ENCODE peak calls at places on chromosomes 7 and 10, in six cellular contexts. One of them, this sample, is unnamed.

GRCh38 chr7:141588912-141589311 is 37.7 kb downstream of the AGK start:
- DNase-seq in tibial artery: no peak
- DNase-seq in adrenal gland: no peak
- DNase-seq in A549: no peak
- DNase-seq in heart left ventricle: no peak
- DNase-seq in heart right ventricle: no peak
- DNase-seq in this sample: no peak

GRCh38 chr10:24465899-24466615 is 257.1 kb downstream of the KIAA1217 start:
- DNase-seq in tibial artery: no peak
- DNase-seq in heart right ventricle: no peak
- DNase-seq in adrenal gland: peak; percentile 78
- DNase-seq in A549: peak; percentile 89
- DNase-seq in heart left ventricle: no peak
- DNase-seq in this sample: peak; percentile 79

GRCh38 chr10:19628767-19629443 is 187.3 kb upstream of the PLXDC2 start:
- DNase-seq in adrenal gland: no peak
- DNase-seq in heart right ventricle: no peak
- DNase-seq in tibial artery: no peak
- DNase-seq in heart left ventricle: no peak
- DNase-seq in A549: no peak
- DNase-seq in this sample: no peak

GRCh38 chr7:128357366-128357662 is 4.2 kb downstream of the PRRT4 start:
- DNase-seq in tibial artery: no peak
- DNase-seq in heart left ventricle: peak; percentile 48
- DNase-seq in adrenal gland: no peak
- DNase-seq in A549: no peak
- DNase-seq in heart right ventricle: no peak
- DNase-seq in this sample: no peak

GRCh38 chr10:25831138-25831537 is 102.9 kb upstream of the MYO3A start:
- DNase-seq in tibial artery: no peak
- DNase-seq in A549: no peak
- DNase-seq in heart right ventricle: no peak
- DNase-seq in heart left ventricle: no peak
- DNase-seq in adrenal gland: no peak
- DNase-seq in this sample: no peak

GRCh38 chr7:111018960-111019835 is 71.7 kb upstream of the LRRN3 start:
- DNase-seq in heart right ventricle: no peak
- DNase-seq in A549: no peak
- DNase-seq in adrenal gland: no peak
- DNase-seq in heart left ventricle: no peak
- DNase-seq in tibial artery: no peak
- DNase-seq in this sample: no peak

GRCh38 chr7:81248420-81248819 is 329.6 kb upstream of the SEMA3C start:
- DNase-seq in heart right ventricle: no peak
- DNase-seq in tibial artery: no peak
- DNase-seq in adrenal gland: no peak
- DNase-seq in A549: no peak
- DNase-seq in heart left ventricle: no peak
- DNase-seq in this sample: peak; percentile 64

GRCh38 chr7:149732111-149732561 is 41.3 kb downstream of the ZNF467 start:
- DNase-seq in heart left ventricle: no peak
- DNase-seq in adrenal gland: no peak
- DNase-seq in tibial artery: no peak
- DNase-seq in A549: no peak
- DNase-seq in heart right ventricle: no peak
- DNase-seq in this sample: no peak

GRCh38 chr10:94084344-94084743 is 90.6 kb downstream of the PLCE1 start:
- DNase-seq in A549: no peak
- DNase-seq in heart left ventricle: no peak
- DNase-seq in adrenal gland: no peak
- DNase-seq in heart right ventricle: no peak
- DNase-seq in tibial artery: no peak
- DNase-seq in this sample: no peak

GRCh38 chr10:125886914-125887512 is 5.9 kb upstream of the DHX32 start:
- DNase-seq in heart right ventricle: no peak
- DNase-seq in heart left ventricle: no peak
- DNase-seq in A549: no peak
- DNase-seq in adrenal gland: no peak
- DNase-seq in tibial artery: no peak
- DNase-seq in this sample: no peak

GRCh38 chr10:37754538-37755323 is 102.7 kb downstream of the ZNF248 start:
- DNase-seq in adrenal gland: peak; percentile 44
- DNase-seq in tibial artery: no peak
- DNase-seq in heart right ventricle: no peak
- DNase-seq in heart left ventricle: no peak
- DNase-seq in A549: peak; percentile 25
- DNase-seq in this sample: no peak

GRCh38 chr10:75189266-75190096 is 21.1 kb upstream of the VDAC2 start:
- DNase-seq in A549: no peak
- DNase-seq in heart right ventricle: no peak
- DNase-seq in heart left ventricle: no peak
- DNase-seq in adrenal gland: no peak
- DNase-seq in tibial artery: no peak
- DNase-seq in this sample: no peak

GRCh38 chr10:103736763-103737162 is 118.6 kb downstream of the SH3PXD2A start:
- DNase-seq in heart left ventricle: no peak
- DNase-seq in tibial artery: no peak
- DNase-seq in A549: peak; percentile 46
- DNase-seq in heart right ventricle: no peak
- DNase-seq in adrenal gland: peak; percentile 22
- DNase-seq in this sample: no peak

GRCh38 chr7:106418094-106418493 is 133.3 kb upstream of the NAMPT start:
- DNase-seq in heart right ventricle: no peak
- DNase-seq in tibial artery: peak; percentile 42
- DNase-seq in heart left ventricle: no peak
- DNase-seq in adrenal gland: peak; percentile 30
- DNase-seq in A549: no peak
- DNase-seq in this sample: no peak

GRCh38 chr7:24972991-24973390 is 7.0 kb downstream of the OSBPL3 start:
- DNase-seq in adrenal gland: no peak
- DNase-seq in heart left ventricle: no peak
- DNase-seq in A549: no peak
- DNase-seq in tibial artery: no peak
- DNase-seq in heart right ventricle: no peak
- DNase-seq in this sample: no peak

GRCh38 chr7:270351-270983 is 19.5 kb upstream of the FOXL3 start:
- DNase-seq in tibial artery: no peak
- DNase-seq in heart right ventricle: no peak
- DNase-seq in heart left ventricle: no peak
- DNase-seq in A549: no peak
- DNase-seq in adrenal gland: no peak
- DNase-seq in this sample: no peak

GRCh38 chr10:29595636-29596225 is 39.0 kb downstream of the SVIL start:
- DNase-seq in tibial artery: no peak
- DNase-seq in heart left ventricle: no peak
- DNase-seq in adrenal gland: no peak
- DNase-seq in heart right ventricle: no peak
- DNase-seq in A549: no peak
- DNase-seq in this sample: peak; percentile 31

GRCh38 chr10:79104264-79104954 is 35.6 kb downstream of the ZMIZ1 start:
- DNase-seq in heart left ventricle: peak; percentile 58
- DNase-seq in tibial artery: peak; percentile 62
- DNase-seq in A549: no peak
- DNase-seq in heart right ventricle: peak; percentile 65
- DNase-seq in adrenal gland: peak; percentile 92
- DNase-seq in this sample: no peak

GRCh38 chr10:26566525-26567348 is 128.6 kb downstream of the APBB1IP start:
- DNase-seq in A549: no peak
- DNase-seq in heart left ventricle: no peak
- DNase-seq in adrenal gland: peak; percentile 27
- DNase-seq in heart right ventricle: peak; percentile 17
- DNase-seq in tibial artery: no peak
- DNase-seq in this sample: no peak

GRCh38 chr7:45872116-45873034 is 507 bp downstream of the CCDC201 start:
- DNase-seq in heart right ventricle: no peak
- DNase-seq in A549: no peak
- DNase-seq in adrenal gland: no peak
- DNase-seq in heart left ventricle: no peak
- DNase-seq in tibial artery: no peak
- DNase-seq in this sample: peak; percentile 25

GRCh38 chr10:132300582-132300981 is 7.2 kb downstream of the STK32C start:
- DNase-seq in heart left ventricle: no peak
- DNase-seq in A549: no peak
- DNase-seq in heart right ventricle: no peak
- DNase-seq in adrenal gland: peak; percentile 34
- DNase-seq in tibial artery: no peak
- DNase-seq in this sample: no peak

GRCh38 chr10:125201108-125201524 is 40.8 kb upstream of the CTBP2 start:
- DNase-seq in tibial artery: no peak
- DNase-seq in heart right ventricle: no peak
- DNase-seq in heart left ventricle: no peak
- DNase-seq in A549: peak; percentile 25
- DNase-seq in adrenal gland: no peak
- DNase-seq in this sample: peak; percentile 4

GRCh38 chr10:98846787-98847186 is 388.9 kb downstream of the HPSE2 start:
- DNase-seq in adrenal gland: no peak
- DNase-seq in tibial artery: no peak
- DNase-seq in A549: no peak
- DNase-seq in heart left ventricle: no peak
- DNase-seq in heart right ventricle: no peak
- DNase-seq in this sample: no peak

GRCh38 chr7:45580053-45580872 is 6.1 kb downstream of the ADCY1 start:
- DNase-seq in adrenal gland: no peak
- DNase-seq in tibial artery: no peak
- DNase-seq in heart left ventricle: no peak
- DNase-seq in heart right ventricle: no peak
- DNase-seq in A549: no peak
- DNase-seq in this sample: no peak

GRCh38 chr10:122525788-122526187 is 34.8 kb upstream of the DMBT1 start:
- DNase-seq in tibial artery: no peak
- DNase-seq in heart right ventricle: no peak
- DNase-seq in A549: no peak
- DNase-seq in adrenal gland: no peak
- DNase-seq in heart left ventricle: no peak
- DNase-seq in this sample: no peak

GRCh38 chr10:71368639-71369038 is 28.1 kb upstream of the CDH23 start:
- DNase-seq in tibial artery: no peak
- DNase-seq in heart left ventricle: no peak
- DNase-seq in adrenal gland: no peak
- DNase-seq in heart right ventricle: no peak
- DNase-seq in A549: peak; percentile 31
- DNase-seq in this sample: no peak

GRCh38 chr10:71365366-71365765 is 31.4 kb upstream of the CDH23 start:
- DNase-seq in adrenal gland: no peak
- DNase-seq in heart right ventricle: no peak
- DNase-seq in A549: no peak
- DNase-seq in tibial artery: no peak
- DNase-seq in heart left ventricle: no peak
- DNase-seq in this sample: no peak

GRCh38 chr10:71367279-71367678 is 29.4 kb upstream of the CDH23 start:
- DNase-seq in heart left ventricle: no peak
- DNase-seq in tibial artery: no peak
- DNase-seq in adrenal gland: no peak
- DNase-seq in A549: no peak
- DNase-seq in heart right ventricle: no peak
- DNase-seq in this sample: no peak

GRCh38 chr10:71363936-71364335 is 32.8 kb upstream of the CDH23 start:
- DNase-seq in heart left ventricle: no peak
- DNase-seq in tibial artery: no peak
- DNase-seq in A549: no peak
- DNase-seq in heart right ventricle: no peak
- DNase-seq in adrenal gland: no peak
- DNase-seq in this sample: no peak

GRCh38 chr10:71366710-71367109 is 30.0 kb upstream of the CDH23 start:
- DNase-seq in heart left ventricle: no peak
- DNase-seq in tibial artery: no peak
- DNase-seq in A549: no peak
- DNase-seq in adrenal gland: no peak
- DNase-seq in heart right ventricle: no peak
- DNase-seq in this sample: no peak
- H3K27ac ChIP-seq in heart left ventricle: no peak overlapping the region
- H3K27ac ChIP-seq in tibial artery: no peak overlapping the region
- H3K27ac ChIP-seq in A549: no peak overlapping the region
- H3K27ac ChIP-seq in adrenal gland: no peak overlapping the region
- H3K27ac ChIP-seq in heart right ventricle: no peak overlapping the region
- H3K27ac ChIP-seq in this sample: no peak overlapping the region

DNA sequence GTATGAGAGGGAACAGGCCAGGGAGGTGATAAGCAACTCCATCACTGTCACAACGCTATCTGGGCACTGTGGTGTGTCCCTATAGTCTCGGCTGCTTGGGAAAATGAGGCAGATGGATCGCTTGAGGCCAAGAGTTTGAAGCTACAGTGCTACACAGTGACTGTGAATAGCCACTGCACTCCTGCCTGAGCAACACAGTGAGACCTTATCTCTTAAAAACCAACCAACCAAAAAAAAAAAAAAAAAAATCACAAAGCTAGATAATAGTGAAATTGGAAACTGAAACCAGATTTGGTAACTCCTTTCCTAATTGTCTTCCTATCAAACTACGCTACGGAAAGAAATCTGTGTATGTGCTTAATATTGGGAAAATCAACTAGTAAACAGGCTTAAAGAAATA is 14.1 kb downstream of the MICU1 start:
- DNase-seq in adrenal gland: peak; percentile 34
- DNase-seq in heart left ventricle: no peak
- DNase-seq in A549: no peak
- DNase-seq in tibial artery: no peak
- DNase-seq in heart right ventricle: no peak
- DNase-seq in this sample: no peak
- H3K4me3 ChIP-seq in adrenal gland: no peak overlapping the region
- H3K4me3 ChIP-seq in heart left ventricle: peak overlapping the region; percentile 48
- H3K4me3 ChIP-seq in A549: no peak overlapping the region
- H3K4me3 ChIP-seq in tibial artery: no peak overlapping the region
- H3K4me3 ChIP-seq in heart right ventricle: no peak overlapping the region
- H3K4me3 ChIP-seq in this sample: no peak overlapping the region

GRCh38 chr7:156966387-156966786 is 16.9 kb downstream of the NOM1 start:
- DNase-seq in tibial artery: no peak
- DNase-seq in adrenal gland: no peak
- DNase-seq in heart left ventricle: no peak
- DNase-seq in heart right ventricle: no peak
- DNase-seq in A549: no peak
- DNase-seq in this sample: no peak

GRCh38 chr7:156968183-156968582 is 18.7 kb downstream of the NOM1 start:
- DNase-seq in tibial artery: no peak
- DNase-seq in heart right ventricle: no peak
- DNase-seq in adrenal gland: no peak
- DNase-seq in heart left ventricle: no peak
- DNase-seq in A549: no peak
- DNase-seq in this sample: no peak

GRCh38 chr7:156975620-156976019 is 26.1 kb downstream of the NOM1 start:
- DNase-seq in heart right ventricle: no peak
- DNase-seq in heart left ventricle: no peak
- DNase-seq in adrenal gland: no peak
- DNase-seq in A549: no peak
- DNase-seq in tibial artery: no peak
- DNase-seq in this sample: no peak

GRCh38 chr7:156964971-156965370 is 15.5 kb downstream of the NOM1 start:
- DNase-seq in heart left ventricle: no peak
- DNase-seq in adrenal gland: no peak
- DNase-seq in tibial artery: no peak
- DNase-seq in heart right ventricle: no peak
- DNase-seq in A549: no peak
- DNase-seq in this sample: no peak

GRCh38 chr7:156969972-156970420 is 20.5 kb downstream of the NOM1 start:
- DNase-seq in tibial artery: no peak
- DNase-seq in heart right ventricle: no peak
- DNase-seq in heart left ventricle: no peak
- DNase-seq in A549: no peak
- DNase-seq in adrenal gland: no peak
- DNase-seq in this sample: no peak
- H3K27ac ChIP-seq in tibial artery: no peak overlapping the region
- H3K27ac ChIP-seq in heart right ventricle: no peak overlapping the region
- H3K27ac ChIP-seq in heart left ventricle: no peak overlapping the region
- H3K27ac ChIP-seq in A549: no peak overlapping the region
- H3K27ac ChIP-seq in adrenal gland: no peak overlapping the region
- H3K27ac ChIP-seq in this sample: no peak overlapping the region

GRCh38 chr7:134752006-134752760 is 27.3 kb upstream of the CALD1 start:
- DNase-seq in tibial artery: no peak
- DNase-seq in heart right ventricle: no peak
- DNase-seq in adrenal gland: no peak
- DNase-seq in A549: no peak
- DNase-seq in heart left ventricle: no peak
- DNase-seq in this sample: no peak
- H3K4me3 ChIP-seq in tibial artery: no peak overlapping the region
- H3K4me3 ChIP-seq in heart right ventricle: no peak overlapping the region
- H3K4me3 ChIP-seq in adrenal gland: no peak overlapping the region
- H3K4me3 ChIP-seq in A549: no peak overlapping the region
- H3K4me3 ChIP-seq in heart left ventricle: no peak overlapping the region
- H3K4me3 ChIP-seq in this sample: no peak overlapping the region

This sample was measured in SJSA1.